ENCODE peak calls at places on chromosome 18, in nine cellular contexts. J, B, E, N, U, S, G, X and Q are unnamed samples.

GRCh38 chr18:49082714-49083688 is 132.2 kb upstream of the SMAD7 start:
- DNase-seq in J (no peak), B (no peak), E (no peak), N (no peak), U (no peak), S (no peak), G (no peak), X (peak), Q (no peak)

GRCh38 chr18:13254971-13255927 is 36.7 kb downstream of the LDLRAD4 start:
- DNase-seq in J (no peak), B (no peak), E (no peak), N (no peak), U (no peak), S (no peak), G (no peak), X (no peak), Q (no peak)

GRCh38 chr18:48858676-48859075 is 92.1 kb downstream of the SMAD7 start:
- DNase-seq in J (no peak), B (no peak), E (no peak), N (no peak), U (no peak), S (no peak), G (no peak), X (no peak), Q (no peak)

GRCh38 chr18:70621710-70622109 is 332.9 kb downstream of the SOCS6 start:
- DNase-seq in J (no peak), B (no peak), E (no peak), N (no peak), U (no peak), S (no peak), G (peak), X (peak), Q (no peak)

GRCh38 chr18:12995424-12995823 is 4.3 kb downstream of the CEP192 start:
- DNase-seq in J (no peak), B (no peak), E (no peak), N (no peak), U (no peak), S (no peak), G (no peak), X (no peak), Q (no peak)

GRCh38 chr18:68763082-68763481 is 34.8 kb upstream of the CCDC102B start:
- DNase-seq in J (no peak), B (no peak), E (peak), N (no peak), U (no peak), S (no peak), G (no peak), X (no peak), Q (no peak)

GRCh38 chr18:35132284-35132910 is 91.2 kb downstream of the MAPRE2 start:
- DNase-seq in J (no peak), B (no peak), E (no peak), N (no peak), U (no peak), S (no peak), G (no peak), X (no peak), Q (no peak)

GRCh38 chr18:24726727-24727539 is 266.5 kb downstream of the HRH4 start:
- DNase-seq in J (peak), B (peak), E (peak), N (peak), U (peak), S (peak), G (peak), X (peak), Q (peak)

GRCh38 chr18:50844960-50845359 is 25.1 kb upstream of the MRO start:
- DNase-seq in J (no peak), B (no peak), E (no peak), N (no peak), U (no peak), S (no peak), G (no peak), X (no peak), Q (no peak)

GRCh38 chr18:49206717-49207116 is 253.7 kb downstream of the DYM start:
- DNase-seq in J (no peak), B (no peak), E (no peak), N (no peak), U (no peak), S (peak), G (no peak), X (peak), Q (no peak)

GRCh38 chr18:44715245-44715644 is 34.6 kb downstream of the SETBP1 start:
- DNase-seq in J (peak), B (no peak), E (no peak), N (no peak), U (no peak), S (no peak), G (no peak), X (no peak), Q (no peak)

GRCh38 chr18:58615150-58616132 is 13.4 kb downstream of the ALPK2 start:
- DNase-seq in J (no peak), B (peak), E (no peak), N (no peak), U (no peak), S (no peak), G (peak), X (no peak), Q (peak)

GRCh38 chr18:32661486-32662299 is 111.1 kb downstream of the KLHL14 start:
- DNase-seq in J (no peak), B (no peak), E (peak), N (no peak), U (no peak), S (no peak), G (no peak), X (no peak), Q (no peak)

GRCh38 chr18:11987527-11987926 is 6.2 kb downstream of the IMPA2 start:
- DNase-seq in J (no peak), B (no peak), E (no peak), N (no peak), U (no peak), S (no peak), G (no peak), X (peak), Q (no peak)

GRCh38 chr18:7164610-7165009 is 47.0 kb upstream of the LAMA1 start:
- DNase-seq in J (no peak), B (no peak), E (no peak), N (peak), U (no peak), S (peak), G (no peak), X (peak), Q (no peak)

GRCh38 chr18:46099463-46099862 is 1.4 kb upstream of the ATP5F1A start:
- DNase-seq in J (no peak), B (no peak), E (no peak), N (no peak), U (no peak), S (no peak), G (no peak), X (no peak), Q (no peak)

GRCh38 chr18:7902399-7902839 is 335.3 kb downstream of the PTPRM start:
- DNase-seq in J (peak), B (no peak), E (no peak), N (no peak), U (no peak), S (no peak), G (no peak), X (no peak), Q (no peak)

GRCh38 chr18:74163019-74163656 is 14.8 kb downstream of the TIMM21 start:
- DNase-seq in J (no peak), B (no peak), E (no peak), N (no peak), U (no peak), S (no peak), G (no peak), X (no peak), Q (no peak)

GRCh38 chr18:6741290-6741689 is 11.8 kb downstream of the ARHGAP28 start:
- DNase-seq in J (peak), B (no peak), E (peak), N (no peak), U (no peak), S (no peak), G (no peak), X (peak), Q (no peak)

GRCh38 chr18:470661-471501 is 29.6 kb downstream of the COLEC12 start:
- DNase-seq in J (no peak), B (no peak), E (no peak), N (no peak), U (no peak), S (no peak), G (no peak), X (peak), Q (no peak)

GRCh38 chr18:41870191-41870590 is 84.8 kb upstream of the PIK3C3 start:
- DNase-seq in J (no peak), B (no peak), E (no peak), N (no peak), U (no peak), S (no peak), G (no peak), X (no peak), Q (no peak)